ENCODE peak calls at places on chromosomes 2 and 18, in six cellular contexts. C, V, A, D, E and L are unnamed samples.

GRCh38 chr18:36974686-36975085 is 145.8 kb downstream of the KIAA1328 start:
- DNase-seq in C (no peak), V (no peak), A (no peak), D (no peak), E (no peak), L (no peak)

GRCh38 chr2:99708231-99708630 is 218.4 kb upstream of the REV1 start:
- DNase-seq in C (no peak), V (no peak), A (no peak), D (no peak), E (peak; percentile 39), L (no peak)

GRCh38 chr2:211793783-211794182 is 744.8 kb downstream of the ERBB4 start:
- DNase-seq in C (no peak), V (no peak), A (no peak), D (no peak), E (no peak), L (no peak)

GRCh38 chr2:239498981-239499633 is 98.3 kb upstream of the HDAC4 start:
- DNase-seq in C (no peak), V (no peak), A (no peak), D (no peak), E (no peak), L (peak; percentile 61)

GRCh38 chr2:12317853-12318426 is 398.8 kb upstream of the TRIB2 start:
- DNase-seq in C (no peak), V (peak; percentile 93), A (no peak), D (no peak), E (no peak), L (peak; percentile 89)

GRCh38 chr2:10599921-10600320 is 89.9 kb downstream of the NOL10 start:
- DNase-seq in C (no peak), V (no peak), A (no peak), D (no peak), E (no peak), L (no peak)

GRCh38 chr2:230323385-230324106 is 3.4 kb upstream of the SP140L start:
- DNase-seq in C (no peak), V (no peak), A (no peak), D (no peak), E (peak; percentile 10), L (no peak)

GRCh38 chr2:207565736-207566135 is 36.0 kb downstream of the CREB1 start:
- DNase-seq in C (no peak), V (no peak), A (no peak), D (no peak), E (no peak), L (no peak)

GRCh38 chr2:38407111-38407682 is 30.1 kb upstream of the ATL2 start:
- DNase-seq in C (no peak), V (no peak), A (no peak), D (no peak), E (no peak), L (peak; percentile 42)

GRCh38 chr2:54308186-54308585 is 52.2 kb upstream of the TSPYL6 start:
- DNase-seq in C (no peak), V (no peak), A (no peak), D (no peak), E (no peak), L (no peak)

GRCh38 chr2:223082701-223083100 is 30.7 kb downstream of the KCNE4 start:
- DNase-seq in C (no peak), V (peak; percentile 43), A (no peak), D (no peak), E (no peak), L (no peak)

GRCh38 chr2:168086805-168087204 is 160.6 kb downstream of the STK39 start:
- DNase-seq in C (no peak), V (no peak), A (no peak), D (no peak), E (no peak), L (no peak)

GRCh38 chr18:58208207-58208944 is 164.3 kb downstream of the NEDD4L start:
- DNase-seq in C (no peak), V (peak; percentile 84), A (no peak), D (no peak), E (no peak), L (peak; percentile 44)

GRCh38 chr2:238420878-238421694 is 5.6 kb upstream of the ASB1 start:
- DNase-seq in C (no peak), V (no peak), A (no peak), D (no peak), E (peak; percentile 41), L (no peak)

GRCh38 chr2:170816499-170817246 is at the start of gene GAD1:
- DNase-seq in C (peak; percentile 89), V (peak; percentile 48), A (peak; percentile 80), D (no peak), E (peak; percentile 78), L (peak; percentile 51)

GRCh38 chr2:84674586-84674985 is 158.3 kb downstream of the DNAH6 start:
- DNase-seq in C (no peak), V (no peak), A (no peak), D (no peak), E (no peak), L (no peak)

GRCh38 chr2:10514743-10515142 is 66.6 kb upstream of the ODC1 start:
- DNase-seq in C (no peak), V (peak; percentile 43), A (no peak), D (no peak), E (no peak), L (peak; percentile 98)

GRCh38 chr2:27771202-27771547 is 344 bp upstream of the MRPL33 start:
- DNase-seq in C (no peak), V (no peak), A (no peak), D (no peak), E (no peak), L (no peak)

GRCh38 chr2:170670651-170671050 is 44.5 kb upstream of the SP5 start:
- DNase-seq in C (no peak), V (no peak), A (no peak), D (no peak), E (no peak), L (no peak)

GRCh38 chr2:24049485-24050021 is at the start of gene FKBP1B:
- DNase-seq in C (peak; percentile 75), V (peak; percentile 58), A (peak; percentile 5), D (peak; percentile 26), E (peak; percentile 91), L (peak; percentile 52)

GRCh38 chr18:51890762-51891161 is 449.2 kb upstream of the DCC start:
- DNase-seq in C (peak; percentile 49), V (no peak), A (peak; percentile 82), D (no peak), E (no peak), L (peak; percentile 6)

GRCh38 chr18:616380-616995 is 19.7 kb downstream of the CLUL1 start:
- DNase-seq in C (peak; percentile 42), V (peak; percentile 56), A (no peak), D (no peak), E (peak; percentile 71), L (peak; percentile 76)

GRCh38 chr2:217247511-217247910 is 387.6 kb upstream of the TNP1 start:
- DNase-seq in C (no peak), V (no peak), A (no peak), D (no peak), E (no peak), L (no peak)

GRCh38 chr2:53131416-53131815 is 636.2 kb upstream of the CHAC2 start:
- DNase-seq in C (no peak), V (peak; percentile 13), A (no peak), D (no peak), E (peak; percentile 17), L (peak; percentile 55)